ENCODE peak calls at places on chromosomes 13 and 19, in nine cellular contexts. V is H9, F is BJ, I is stomach, C is GM10248, D is cardiac fibroblast, L is MCF 10A, S is neural crest cell, H is HCT116. M is an unnamed sample.

GRCh38 chr19:43574424-43575155 is 737 bp downstream of the XRCC1 start:
- DNase-seq in L (peak), I (no peak), F (no peak), S (no peak), V (no peak), D (peak), C (no peak), H (no peak), M (no peak)

GRCh38 chr19:17248011-17248776 is 2.5 kb upstream of the NR2F6 start:
- DNase-seq in F (no peak), L (no peak), S (peak), V (peak), D (no peak), H (no peak), I (peak), C (no peak), M (no peak)

GRCh38 chr13:40292108-40292507 is 374.3 kb downstream of the FOXO1 start:
- DNase-seq in I (no peak), L (no peak), S (no peak), C (no peak), F (no peak), H (no peak), D (no peak), V (no peak), M (no peak)

GRCh38 chr13:38348890-38349289 is 761 bp upstream of the UFM1 start:
- DNase-seq in C (peak), F (no peak), V (no peak), L (peak), H (no peak), I (no peak), S (no peak), D (peak), M (peak)

GRCh38 chr13:68608147-68608546 is 1378.0 kb upstream of the PCDH9 start:
- DNase-seq in H (no peak), V (no peak), F (no peak), D (no peak), S (no peak), I (no peak), C (no peak), L (no peak), M (no peak)

GRCh38 chr19:17860993-17861360 is 1.3 kb downstream of the RPL18A start:
- DNase-seq in L (peak), F (no peak), S (no peak), V (no peak), H (no peak), D (no peak), I (no peak), C (no peak), M (no peak)

GRCh38 chr19:17405250-17406038 is at the start of gene BST2:
- DNase-seq in F (no peak), D (peak), V (peak), S (no peak), L (peak), H (no peak), C (peak), I (peak), M (peak)

GRCh38 chr13:26679411-26679810 is 81.2 kb downstream of the GPR12 start:
- DNase-seq in D (peak), H (no peak), S (no peak), C (no peak), L (no peak), F (peak), I (no peak), V (no peak), M (no peak)

GRCh38 chr13:85737952-85738351 is 61.3 kb downstream of the SLITRK6 start:
- DNase-seq in D (no peak), S (no peak), H (no peak), L (no peak), V (no peak), C (no peak), I (no peak), F (no peak), M (no peak)

GRCh38 chr19:1079566-1080111 is 12.7 kb downstream of the ARHGAP45 start:
- DNase-seq in F (no peak), H (no peak), I (no peak), V (peak), D (no peak), S (no peak), C (no peak), L (no peak), M (no peak)

GRCh38 chr19:2325261-2326046 is 2.9 kb downstream of the LSM7 start:
- DNase-seq in C (no peak), S (no peak), I (no peak), D (no peak), V (no peak), L (no peak), F (no peak), H (no peak), M (no peak)

GRCh38 chr13:94400874-94401273 is 78.6 kb downstream of the DCT start:
- DNase-seq in L (no peak), S (no peak), F (no peak), I (no peak), D (no peak), V (no peak), C (no peak), H (no peak), M (no peak)

GRCh38 chr19:33428627-33429013 is 55.1 kb downstream of the CEBPG start:
- DNase-seq in L (no peak), H (no peak), D (no peak), C (no peak), S (no peak), F (no peak), I (no peak), V (no peak), M (no peak)

GRCh38 chr19:48405010-48405659 is 11.7 kb downstream of the GRIN2D start:
- DNase-seq in V (no peak), S (no peak), D (no peak), C (no peak), H (no peak), L (no peak), F (no peak), I (no peak), M (no peak)

GRCh38 chr13:30708541-30708940 is 26.8 kb upstream of the ALOX5AP start:
- DNase-seq in H (no peak), S (no peak), L (no peak), F (no peak), I (no peak), D (peak), V (no peak), C (no peak), M (no peak)

GRCh38 chr13:76885203-76886004 is 801 bp downstream of the KCTD12 start:
- DNase-seq in L (peak), F (no peak), C (peak), S (peak), D (peak), H (no peak), I (peak), V (peak), M (peak)

GRCh38 chr13:33262997-33263396 is 22.6 kb downstream of the STARD13 start:
- DNase-seq in S (no peak), V (no peak), I (no peak), H (no peak), L (no peak), F (no peak), D (no peak), C (no peak), M (no peak)

GRCh38 chr13:30125422-30126073 is 181.8 kb downstream of the KATNAL1 start:
- DNase-seq in I (peak), V (no peak), F (peak), H (no peak), L (peak), C (no peak), D (peak), S (no peak), M (peak)

GRCh38 chr19:19677579-19677978 is 8.9 kb downstream of the ZNF101 start:
- DNase-seq in D (no peak), H (no peak), I (no peak), F (no peak), C (no peak), S (no peak), L (no peak), V (no peak), M (no peak)

GRCh38 chr13:102318233-102318632 is 83.6 kb downstream of the FGF14 start:
- DNase-seq in L (no peak), H (no peak), D (no peak), C (no peak), F (no peak), V (no peak), I (no peak), S (no peak), M (no peak)

GRCh38 chr13:34657716-34658115 is 284.4 kb upstream of the NBEA start:
- DNase-seq in V (no peak), H (no peak), S (no peak), F (peak), I (no peak), D (no peak), C (no peak), L (no peak), M (no peak)

GRCh38 chr19:2385053-2385721 is 25.1 kb downstream of the TMPRSS9 start:
- DNase-seq in F (peak), V (peak), C (peak), I (no peak), H (peak), D (peak), L (peak), S (peak), M (no peak)

GRCh38 chr13:99218545-99218944 is 17.9 kb downstream of the UBAC2 start:
- DNase-seq in D (no peak), F (no peak), C (no peak), H (no peak), I (peak), V (no peak), S (no peak), L (no peak), M (peak)

GRCh38 chr13:99310382-99311031 is 3.3 kb upstream of the GPR183 start:
- DNase-seq in H (no peak), I (no peak), D (peak), V (no peak), S (no peak), C (no peak), L (peak), F (peak), M (no peak)

GRCh38 chr13:73060251-73061160 is 1.7 kb downstream of the KLF5 start:
- DNase-seq in V (no peak), S (no peak), F (no peak), D (peak), L (peak), H (no peak), I (no peak), C (no peak), M (peak)

GRCh38 chr13:110346661-110347067 is 39.6 kb downstream of the COL4A2 start:
- DNase-seq in V (no peak), C (no peak), H (peak), L (peak), F (no peak), S (no peak), D (no peak), I (no peak), M (no peak)

GRCh38 chr19:34556500-34556899 is 74.9 kb downstream of the WTIP start:
- DNase-seq in D (peak), C (no peak), S (peak), H (peak), L (peak), F (no peak), I (no peak), V (peak), M (no peak)

GRCh38 chr13:47869780-47870179 is 131.3 kb downstream of the SUCLA2 start:
- DNase-seq in F (no peak), I (no peak), D (no peak), L (no peak), V (no peak), S (no peak), C (no peak), H (no peak), M (no peak)

GRCh38 chr13:50082426-50083283 is 67.4 kb downstream of the KCNRG start:
- DNase-seq in S (peak), I (peak), F (no peak), L (peak), D (peak), H (peak), V (peak), C (peak), M (peak)
- TF ChIP-seq CTCF in S (peak), I (no peak), F (no peak), L (no peak), D (no peak), H (no peak), V (no peak), C (no peak), M (no peak)

GRCh38 chr19:10835754-10836477 is at the start of gene TMED1:
- DNase-seq in S (peak), H (peak), L (peak), F (peak), V (peak), C (peak), I (peak), D (peak), M (peak)
- TF ChIP-seq CTCF in S (peak), H (peak), L (no peak), F (peak), V (peak), C (no peak), I (no peak), D (peak), M (peak)

GRCh38 chr13:20441066-20441465 is 84.6 kb downstream of the CRYL1 start:
- DNase-seq in L (no peak), I (no peak), S (no peak), V (no peak), C (no peak), D (no peak), H (no peak), F (no peak), M (no peak)
- TF ChIP-seq CTCF in L (no peak), I (no peak), S (no peak), V (no peak), C (no peak), D (no peak), H (no peak), F (no peak), M (no peak)

DNA sequence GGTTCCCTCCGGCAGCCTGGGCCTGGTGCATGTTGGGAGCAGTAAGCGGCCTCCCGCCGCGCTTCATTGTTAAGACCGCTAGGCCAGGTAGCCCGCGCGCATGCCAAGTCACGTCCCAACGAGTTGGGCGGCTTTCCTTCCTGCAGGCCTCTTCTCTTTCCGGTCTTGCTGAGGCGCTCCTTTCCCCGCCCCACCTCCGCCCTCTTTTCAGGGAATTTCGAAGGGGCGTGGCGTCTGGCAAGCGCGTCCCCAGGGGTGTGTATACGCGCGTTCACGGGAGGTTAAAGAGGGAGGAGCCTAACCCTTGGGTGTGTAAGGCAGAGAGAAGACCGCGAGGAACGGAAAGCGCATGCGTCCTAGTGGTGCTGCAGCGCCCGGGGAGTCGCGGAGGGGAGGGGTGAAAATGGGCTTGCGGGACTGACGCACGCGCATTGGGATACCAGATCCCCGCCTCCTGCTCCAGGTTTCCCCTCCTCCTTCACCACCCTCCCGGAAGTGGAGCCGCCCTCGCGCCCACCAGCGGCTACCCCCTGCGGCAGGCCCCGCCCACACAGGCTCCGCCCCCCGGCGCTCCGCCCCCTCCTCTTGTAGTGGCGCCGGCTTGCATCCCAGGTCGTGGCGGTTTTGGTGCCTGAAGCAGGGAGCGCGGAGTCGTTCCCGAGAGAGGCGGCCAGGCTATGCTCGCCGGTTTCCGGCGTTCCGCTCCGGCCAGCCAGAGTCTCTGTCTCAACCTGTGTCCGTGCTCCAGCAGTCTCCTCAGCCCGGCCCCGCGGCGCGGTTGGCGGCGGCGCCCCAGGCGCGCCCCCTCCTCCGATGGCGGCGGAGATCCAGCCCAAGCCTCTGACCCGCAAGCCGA is at the start of gene WDFY2:
- DNase-seq in V (peak), D (peak), C (peak), F (peak), S (peak), H (peak), I (peak), L (peak), M (peak)
- TF ChIP-seq CTCF in V (no peak), D (no peak), C (no peak), F (no peak), S (peak), H (no peak), I (no peak), L (no peak), M (peak)

GRCh38 chr13:65642301-65642700 is 1587.8 kb downstream of the PCDH9 start:
- DNase-seq in S (no peak), V (no peak), I (no peak), F (no peak), C (no peak), H (no peak), L (no peak), D (no peak), M (no peak)

GRCh38 chr13:65638572-65639168 is 1591.5 kb downstream of the PCDH9 start:
- DNase-seq in I (no peak), V (no peak), D (peak), F (no peak), L (peak), C (peak), S (peak), H (peak), M (no peak)
- TF ChIP-seq CTCF in I (no peak), V (peak), D (peak), F (peak), L (peak), C (peak), S (peak), H (peak), M (peak)

GRCh38 chr19:5249526-5249925 is 91.1 kb downstream of the PTPRS start:
- DNase-seq in F (no peak), D (no peak), L (no peak), V (no peak), H (no peak), C (no peak), I (no peak), S (no peak), M (no peak)

GRCh38 chr19:5246554-5247155 is 94.0 kb downstream of the PTPRS start:
- DNase-seq in L (no peak), F (no peak), H (no peak), D (no peak), V (no peak), S (no peak), C (no peak), I (no peak), M (no peak)

GRCh38 chr19:5250127-5250659 is 90.4 kb downstream of the PTPRS start:
- DNase-seq in L (no peak), V (no peak), D (no peak), I (no peak), F (no peak), S (no peak), C (no peak), H (no peak), M (peak)

GRCh38 chr19:5245631-5246553 is 94.7 kb downstream of the PTPRS start:
- DNase-seq in D (no peak), C (no peak), S (no peak), V (no peak), H (no peak), L (no peak), F (no peak), I (no peak), M (no peak)

DNA sequence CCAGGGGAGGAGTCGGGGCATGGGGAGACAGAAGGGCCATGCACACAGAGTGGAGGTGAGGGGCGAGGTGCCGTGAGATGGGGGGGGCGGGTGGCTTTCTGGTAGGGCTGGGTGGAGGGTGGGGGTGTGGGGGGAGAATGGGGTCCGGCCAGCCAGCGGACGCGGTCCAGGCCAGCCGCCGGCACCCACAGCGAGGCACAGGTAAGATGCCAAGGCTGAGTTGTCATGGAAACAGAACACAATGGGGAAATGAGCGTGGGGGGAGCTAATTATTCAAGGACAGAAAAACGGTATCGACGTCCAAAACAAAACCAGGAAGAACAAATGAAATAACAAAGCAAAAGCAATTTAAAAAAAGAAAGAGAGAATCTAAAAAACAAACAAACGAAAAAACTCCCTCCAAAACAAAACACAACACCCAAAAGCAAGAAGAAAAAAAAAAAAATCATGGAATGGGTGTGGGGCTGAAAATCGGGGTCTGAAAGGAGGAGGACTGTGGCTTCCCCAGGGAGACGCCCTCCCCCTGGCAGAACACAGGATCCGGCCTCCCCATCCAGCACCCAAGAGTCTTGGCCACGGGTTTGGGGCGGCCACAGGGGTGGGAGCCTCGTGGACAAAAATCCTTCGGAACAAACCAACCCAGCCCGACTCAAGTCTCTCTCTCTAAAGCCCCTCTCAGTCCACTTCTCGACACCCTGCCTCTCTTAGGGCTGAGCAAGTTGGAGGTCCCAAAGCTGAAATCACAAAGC is 92.5 kb downstream of the PTPRS start:
- DNase-seq in S (no peak), I (no peak), V (no peak), L (no peak), H (no peak), C (no peak), D (no peak), F (no peak), M (no peak)
- TF ChIP-seq CTCF in S (no peak), I (no peak), V (no peak), L (no peak), H (no peak), C (no peak), D (no peak), F (no peak), M (no peak)

GRCh38 chr19:28864577-28865042 is 348.3 kb downstream of the UQCRFS1 start:
- DNase-seq in S (no peak), F (no peak), L (no peak), H (no peak), V (no peak), C (no peak), I (peak), D (peak), M (peak)

GRCh38 chr19:28864024-28864503 is 348.9 kb downstream of the UQCRFS1 start:
- DNase-seq in L (no peak), F (no peak), S (no peak), V (no peak), H (no peak), I (no peak), C (no peak), D (no peak), M (peak)

GRCh38 chr19:28867978-28868377 is 345.0 kb downstream of the UQCRFS1 start:
- DNase-seq in F (no peak), L (no peak), S (no peak), H (no peak), V (no peak), D (no peak), C (no peak), I (no peak), M (no peak)

GRCh38 chr19:28859811-28860210 is 353.1 kb downstream of the UQCRFS1 start:
- DNase-seq in D (no peak), V (no peak), L (no peak), H (no peak), C (no peak), F (no peak), S (no peak), I (no peak), M (no peak)

DNA sequence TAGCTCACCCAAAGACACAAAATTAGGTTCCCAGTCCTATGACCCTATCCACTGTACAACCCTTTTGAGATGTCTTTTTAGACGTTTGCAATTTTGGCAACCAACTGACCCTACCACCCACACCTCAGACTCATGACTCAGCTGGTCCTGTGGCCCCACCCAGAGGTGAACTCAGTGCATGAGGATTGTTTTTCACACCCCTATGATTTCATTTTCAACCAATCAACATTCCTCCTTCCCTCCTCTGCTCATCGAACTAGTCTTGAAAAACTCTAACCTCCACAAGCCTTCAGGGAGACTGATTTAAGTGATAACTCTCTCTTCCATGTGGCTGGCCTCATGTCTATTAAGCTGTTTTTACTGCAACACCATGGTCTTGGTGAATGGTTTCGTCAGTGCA is 350.7 kb downstream of the UQCRFS1 start:
- DNase-seq in H (no peak), F (no peak), C (no peak), L (no peak), I (no peak), D (no peak), S (no peak), V (no peak), M (peak)
- TF ChIP-seq CTCF in H (no peak), F (no peak), C (no peak), L (no peak), I (no peak), D (no peak), S (no peak), V (peak), M (peak)

M was measured in thyroid gland.